ENCODE peak calls at places on chromosomes 5 and 9, in five cellular contexts. One of them, this sample, is unnamed.

GRCh38 chr5:93433422-93433821 is 147.6 kb downstream of the NR2F1-AS1 start:
- DNase-seq in Panc1: peak; percentile 70
- DNase-seq in AG04450: peak; percentile 49
- DNase-seq in neural crest cell: no peak
- DNase-seq in DMS153: no peak
- DNase-seq in this sample: no peak

GRCh38 chr9:78210841-78211301 is 25.0 kb upstream of the CEP78 start:
- DNase-seq in Panc1: no peak
- DNase-seq in AG04450: no peak
- DNase-seq in neural crest cell: no peak
- DNase-seq in DMS153: no peak
- DNase-seq in this sample: no peak

GRCh38 chr5:14165375-14166091 is 22.4 kb downstream of the TRIO start:
- DNase-seq in Panc1: no peak
- DNase-seq in AG04450: no peak
- DNase-seq in neural crest cell: no peak
- DNase-seq in DMS153: no peak
- DNase-seq in this sample: no peak

GRCh38 chr9:88803551-88804288 is 187.5 kb upstream of the S1PR3 start:
- DNase-seq in Panc1: no peak
- DNase-seq in AG04450: no peak
- DNase-seq in neural crest cell: no peak
- DNase-seq in DMS153: no peak
- DNase-seq in this sample: peak; percentile 14

GRCh38 chr9:88998911-88999310 is 7.6 kb downstream of the S1PR3 start:
- DNase-seq in Panc1: no peak
- DNase-seq in AG04450: no peak
- DNase-seq in neural crest cell: no peak
- DNase-seq in DMS153: no peak
- DNase-seq in this sample: no peak

GRCh38 chr9:135343136-135343535 is 136.4 kb upstream of the PPP1R26 start:
- DNase-seq in Panc1: no peak
- DNase-seq in AG04450: no peak
- DNase-seq in neural crest cell: no peak
- DNase-seq in DMS153: no peak
- DNase-seq in this sample: no peak

GRCh38 chr5:98936948-98937715 is 8.3 kb upstream of the CHD1 start:
- DNase-seq in Panc1: no peak
- DNase-seq in AG04450: no peak
- DNase-seq in neural crest cell: no peak
- DNase-seq in DMS153: no peak
- DNase-seq in this sample: no peak

GRCh38 chr5:115616492-115616891 is 9.3 kb downstream of the TMED7 start:
- DNase-seq in Panc1: no peak
- DNase-seq in AG04450: no peak
- DNase-seq in neural crest cell: no peak
- DNase-seq in DMS153: no peak
- DNase-seq in this sample: no peak

GRCh38 chr5:78300464-78301045 is 6.1 kb upstream of the AP3B1 start:
- DNase-seq in Panc1: no peak
- DNase-seq in AG04450: no peak
- DNase-seq in neural crest cell: no peak
- DNase-seq in DMS153: no peak
- DNase-seq in this sample: no peak

GRCh38 chr9:114446036-114446435 is 58.3 kb upstream of the AKNA start:
- DNase-seq in Panc1: no peak
- DNase-seq in AG04450: no peak
- DNase-seq in neural crest cell: no peak
- DNase-seq in DMS153: no peak
- DNase-seq in this sample: no peak

GRCh38 chr9:130034570-130034969 is 8.4 kb downstream of the FNBP1 start:
- DNase-seq in Panc1: no peak
- DNase-seq in AG04450: peak; percentile 55
- DNase-seq in neural crest cell: no peak
- DNase-seq in DMS153: no peak
- DNase-seq in this sample: no peak

GRCh38 chr5:80231693-80232092 is 24.2 kb downstream of the SERINC5 start:
- DNase-seq in Panc1: no peak
- DNase-seq in AG04450: no peak
- DNase-seq in neural crest cell: no peak
- DNase-seq in DMS153: no peak
- DNase-seq in this sample: no peak

GRCh38 chr9:34591091-34591910 is 1.8 kb upstream of the CNTFR start:
- DNase-seq in Panc1: peak; percentile 33
- DNase-seq in AG04450: peak; percentile 32
- DNase-seq in neural crest cell: peak; percentile 96
- DNase-seq in DMS153: peak; percentile 13
- DNase-seq in this sample: peak; percentile 81

GRCh38 chr9:101235105-101235866 is 149.5 kb downstream of the BAAT start:
- DNase-seq in Panc1: no peak
- DNase-seq in AG04450: no peak
- DNase-seq in neural crest cell: no peak
- DNase-seq in DMS153: peak; percentile 37
- DNase-seq in this sample: peak; percentile 17

GRCh38 chr5:32276173-32276853 is 36.4 kb downstream of the MTMR12 start:
- DNase-seq in Panc1: no peak
- DNase-seq in AG04450: no peak
- DNase-seq in neural crest cell: no peak
- DNase-seq in DMS153: peak; percentile 93
- DNase-seq in this sample: no peak

GRCh38 chr9:113523421-113524141 is 60.1 kb downstream of the RGS3 start:
- DNase-seq in Panc1: no peak
- DNase-seq in AG04450: no peak
- DNase-seq in neural crest cell: no peak
- DNase-seq in DMS153: no peak
- DNase-seq in this sample: no peak

GRCh38 chr9:4143951-4144717 is 155.7 kb downstream of the GLIS3 start:
- DNase-seq in Panc1: no peak
- DNase-seq in AG04450: no peak
- DNase-seq in neural crest cell: no peak
- DNase-seq in DMS153: no peak
- DNase-seq in this sample: no peak

GRCh38 chr5:78345485-78345884 is 14.9 kb upstream of the SCAMP1 start:
- DNase-seq in Panc1: no peak
- DNase-seq in AG04450: no peak
- DNase-seq in neural crest cell: no peak
- DNase-seq in DMS153: no peak
- DNase-seq in this sample: no peak

GRCh38 chr9:74555015-74555414 is 57.9 kb downstream of the RORB start:
- DNase-seq in Panc1: no peak
- DNase-seq in AG04450: no peak
- DNase-seq in neural crest cell: no peak
- DNase-seq in DMS153: no peak
- DNase-seq in this sample: no peak

GRCh38 chr5:171616002-171616780 is 169.4 kb upstream of the SMIM23 start:
- DNase-seq in Panc1: no peak
- DNase-seq in AG04450: no peak
- DNase-seq in neural crest cell: no peak
- DNase-seq in DMS153: no peak
- DNase-seq in this sample: peak; percentile 19

GRCh38 chr5:39080597-39081204 is 6.5 kb upstream of the RICTOR start:
- DNase-seq in Panc1: no peak
- DNase-seq in AG04450: peak; percentile 47
- DNase-seq in neural crest cell: peak; percentile 25
- DNase-seq in DMS153: peak; percentile 18
- DNase-seq in this sample: peak; percentile 85

GRCh38 chr9:129290606-129291005 is 112.5 kb upstream of the IER5L start:
- DNase-seq in Panc1: no peak
- DNase-seq in AG04450: no peak
- DNase-seq in neural crest cell: no peak
- DNase-seq in DMS153: no peak
- DNase-seq in this sample: no peak

GRCh38 chr5:138339086-138339456 is 1.0 kb downstream of the FAM53C start:
- DNase-seq in Panc1: no peak
- DNase-seq in AG04450: no peak
- DNase-seq in neural crest cell: no peak
- DNase-seq in DMS153: no peak
- DNase-seq in this sample: no peak

GRCh38 chr9:13500034-13500433 is 220.5 kb upstream of the MPDZ start:
- DNase-seq in Panc1: no peak
- DNase-seq in AG04450: no peak
- DNase-seq in neural crest cell: no peak
- DNase-seq in DMS153: no peak
- DNase-seq in this sample: no peak

GRCh38 chr5:151128817-151129216 is 28.8 kb downstream of the ANXA6 start:
- DNase-seq in Panc1: no peak
- DNase-seq in AG04450: no peak
- DNase-seq in neural crest cell: no peak
- DNase-seq in DMS153: no peak
- DNase-seq in this sample: no peak

GRCh38 chr9:125074976-125075375 is 68.4 kb downstream of the SCAI start:
- DNase-seq in Panc1: no peak
- DNase-seq in AG04450: no peak
- DNase-seq in neural crest cell: no peak
- DNase-seq in DMS153: no peak
- DNase-seq in this sample: no peak

GRCh38 chr5:14806452-14806851 is 65.1 kb downstream of the ANKH start:
- DNase-seq in Panc1: no peak
- DNase-seq in AG04450: peak; percentile 26
- DNase-seq in neural crest cell: no peak
- DNase-seq in DMS153: peak; percentile 20
- DNase-seq in this sample: no peak

GRCh38 chr5:145834917-145835838 is at the start of gene PRELID2:
- DNase-seq in Panc1: peak; percentile 61
- DNase-seq in AG04450: peak; percentile 61
- DNase-seq in neural crest cell: peak; percentile 86
- DNase-seq in DMS153: peak; percentile 52
- DNase-seq in this sample: peak; percentile 90

GRCh38 chr5:137233726-137234125 is 265.4 kb downstream of the SPOCK1 start:
- DNase-seq in Panc1: no peak
- DNase-seq in AG04450: no peak
- DNase-seq in neural crest cell: no peak
- DNase-seq in DMS153: no peak
- DNase-seq in this sample: no peak